ENCODE peak calls at places on chromosomes 12 and 14, in nine cellular contexts. Y is activated T-helper 1 cell treated with anti-CD3 and anti-CD28 coated beads, Interleukin-12 subunit alpha, Interleukin-12 subunit beta, Interleukin-2, Interleukin-4 antibody, amounts not matched to agents 30 ng/mL and 10 ng/mL and 1 ng/mL, durations not matched to agents 14 hours and 24 hours and 36 hours; I is cardiac fibroblast; T is nephron progenitor cell; F is NCI-H2171; J is RPMI8226; P is activated T-cell treated with anti-CD3 and anti-CD28 coated beads for 1 hour; O is Kasumi-1; M is WTC11. H is an unnamed sample.

GRCh38 chr12:111636209-111636928 is 37.3 kb upstream of the ATXN2 start:
- DNase-seq in Y (no peak), I (peak), T (peak), F (no peak), J (no peak), P (no peak), O (no peak), M (peak), H (peak)

GRCh38 chr12:90499793-90500192 is 455.2 kb downstream of the CCER1 start:
- DNase-seq in Y (no peak), I (no peak), T (no peak), F (no peak), J (no peak), P (no peak), O (no peak), M (no peak), H (no peak)

GRCh38 chr14:61566537-61567225 is 128.6 kb upstream of the HIF1A start:
- DNase-seq in Y (no peak), I (peak), T (no peak), F (no peak), J (no peak), P (no peak), O (no peak), M (no peak), H (no peak)

GRCh38 chr14:72104011-72104613 is 171.9 kb downstream of the RGS6 start:
- DNase-seq in Y (no peak), I (no peak), T (peak), F (no peak), J (no peak), P (no peak), O (peak), M (peak), H (no peak)

GRCh38 chr12:8780389-8780788 is 42.0 kb upstream of the A2ML1 start:
- DNase-seq in Y (no peak), I (peak), T (no peak), F (no peak), J (peak), P (no peak), O (peak), M (no peak), H (no peak)

GRCh38 chr12:62540354-62540753 is 73.7 kb downstream of the MON2 start:
- DNase-seq in Y (no peak), I (no peak), T (no peak), F (no peak), J (no peak), P (no peak), O (no peak), M (no peak), H (no peak)

GRCh38 chr14:69242311-69243224 is 17.4 kb upstream of the GALNT16 start:
- DNase-seq in Y (peak), I (peak), T (peak), F (peak), J (peak), P (peak), O (peak), M (peak), H (no peak)

GRCh38 chr12:14957769-14958168 is 3.6 kb downstream of the ARHGDIB start:
- DNase-seq in Y (no peak), I (no peak), T (no peak), F (no peak), J (peak), P (no peak), O (peak), M (no peak), H (no peak)

GRCh38 chr12:28550757-28551381 is 360.6 kb downstream of the CCDC91 start:
- DNase-seq in Y (no peak), I (peak), T (no peak), F (no peak), J (no peak), P (no peak), O (no peak), M (no peak), H (no peak)

GRCh38 chr12:15208140-15208539 is 13.1 kb downstream of the RERG start:
- DNase-seq in Y (no peak), I (peak), T (no peak), F (no peak), J (no peak), P (no peak), O (no peak), M (no peak), H (no peak)

GRCh38 chr14:38716871-38717270 is 386.2 kb downstream of the SEC23A start:
- DNase-seq in Y (no peak), I (no peak), T (no peak), F (peak), J (no peak), P (no peak), O (no peak), M (no peak), H (no peak)

GRCh38 chr12:27936196-27936595 is 36.3 kb downstream of the PTHLH start:
- DNase-seq in Y (no peak), I (peak), T (no peak), F (no peak), J (no peak), P (no peak), O (no peak), M (no peak), H (no peak)

GRCh38 chr12:58882796-58883195 is 37.5 kb downstream of the LRIG3 start:
- DNase-seq in Y (no peak), I (no peak), T (no peak), F (no peak), J (no peak), P (no peak), O (no peak), M (no peak), H (no peak)

GRCh38 chr12:61821381-61821780 is 438.8 kb upstream of the USP15 start:
- DNase-seq in Y (no peak), I (no peak), T (no peak), F (no peak), J (no peak), P (no peak), O (peak), M (no peak), H (no peak)

GRCh38 chr12:121781751-121782615 is 11.5 kb downstream of the RHOF start:
- DNase-seq in Y (peak), I (no peak), T (no peak), F (peak), J (no peak), P (no peak), O (no peak), M (no peak), H (no peak)

GRCh38 chr12:66003951-66004350 is 126.6 kb downstream of the LLPH start:
- DNase-seq in Y (no peak), I (no peak), T (no peak), F (no peak), J (peak), P (no peak), O (no peak), M (no peak), H (no peak)

GRCh38 chr14:77204907-77205306 is 23.3 kb downstream of the TMEM63C start:
- DNase-seq in Y (no peak), I (no peak), T (no peak), F (no peak), J (no peak), P (no peak), O (no peak), M (no peak), H (no peak)

GRCh38 chr14:54174437-54174836 is 217.8 kb upstream of the BMP4 start:
- DNase-seq in Y (no peak), I (no peak), T (no peak), F (no peak), J (no peak), P (no peak), O (no peak), M (no peak), H (no peak)

GRCh38 chr12:59096246-59096645 is 175.9 kb upstream of the LRIG3 start:
- DNase-seq in Y (no peak), I (no peak), T (no peak), F (no peak), J (no peak), P (no peak), O (no peak), M (no peak), H (no peak)

GRCh38 chr12:751192-751827 is 1.1 kb upstream of the WNK1 start:
- DNase-seq in Y (peak), I (peak), T (peak), F (peak), J (peak), P (peak), O (peak), M (peak), H (peak)